ENCODE peak calls at places on chromosomes 16 and 17, in eight cellular contexts. A, R, Y, O, F, Q, J and K are unnamed samples.

GRCh38 chr17:15463363-15463762 is 4.1 kb downstream of the CDRT4 start:
- DNase-seq in Y (no peak), O (peak; percentile 85), A (no peak), Q (peak; percentile 41), F (peak; percentile 23), R (no peak), J (no peak), K (peak; percentile 41)

GRCh38 chr17:81247339-81247990 is 8.3 kb downstream of the NDUFAF8 start:
- DNase-seq in O (no peak), Y (no peak), R (no peak), F (no peak), Q (no peak), A (no peak), J (no peak), K (no peak)

GRCh38 chr16:88655733-88656281 is 5.0 kb upstream of the CYBA start:
- DNase-seq in F (no peak), Y (no peak), R (no peak), Q (no peak), O (no peak), A (no peak), J (no peak), K (no peak)

GRCh38 chr17:12116143-12116542 is 95.5 kb downstream of the MAP2K4 start:
- DNase-seq in O (no peak), F (no peak), Q (no peak), A (no peak), J (no peak), Y (no peak), R (no peak), K (no peak)

GRCh38 chr16:58409316-58409973 is 17.2 kb downstream of the GINS3 start:
- DNase-seq in Y (no peak), O (no peak), F (no peak), Q (peak; percentile 71), J (no peak), R (no peak), A (no peak), K (peak; percentile 65)

GRCh38 chr16:87835882-87836331 is 33.4 kb downstream of the SLC7A5 start:
- DNase-seq in O (no peak), J (no peak), R (no peak), Q (peak; percentile 73), Y (no peak), F (no peak), A (no peak), K (no peak)

GRCh38 chr17:14725729-14726128 is 424.8 kb downstream of the HS3ST3B1 start:
- DNase-seq in J (no peak), F (no peak), Y (no peak), Q (no peak), O (no peak), R (no peak), A (no peak), K (no peak)

GRCh38 chr17:67999291-67999911 is 3.1 kb upstream of the C17orf58 start:
- DNase-seq in F (peak; percentile 11), O (peak; percentile 39), R (no peak), Y (no peak), Q (no peak), J (no peak), A (no peak), K (no peak)

GRCh38 chr17:9052921-9053320 is 31.6 kb downstream of the NTN1 start:
- DNase-seq in J (no peak), F (no peak), A (no peak), O (no peak), R (no peak), Q (no peak), Y (no peak), K (no peak)

GRCh38 chr16:11359370-11359769 is 14.1 kb downstream of the RMI2 start:
- DNase-seq in F (peak; percentile 84), J (no peak), A (no peak), Q (no peak), R (no peak), Y (no peak), O (peak; percentile 95), K (no peak)

GRCh38 chr17:83058478-83059167 is 20.8 kb upstream of the METRNL start:
- DNase-seq in R (peak; percentile 14), A (peak; percentile 60), F (no peak), O (no peak), Q (peak; percentile 27), J (no peak), Y (no peak), K (peak; percentile 15)